ENCODE peak calls at places on chromosomes 1 and 21, in nine cellular contexts. C, L, V, D, Q, B, P, K and N are unnamed samples.

GRCh38 chr1:246954126-246954525 is 22.4 kb upstream of the AHCTF1 start:
- DNase-seq in P (no peak), L (no peak), K (no peak), C (no peak), D (no peak), V (no peak), B (no peak), Q (no peak), N (no peak)

GRCh38 chr1:210777914-210778313 is 356.0 kb downstream of the KCNH1 start:
- DNase-seq in C (no peak), L (no peak), Q (no peak), P (no peak), V (no peak), B (no peak), D (no peak), K (no peak), N (no peak)

GRCh38 chr1:200892958-200893357 is 1.7 kb upstream of the INAVA start:
- DNase-seq in K (no peak), Q (no peak), D (no peak), L (no peak), B (no peak), C (no peak), V (no peak), P (no peak), N (no peak)

GRCh38 chr1:113701429-113701828 is 57.9 kb downstream of the PHTF1 start:
- DNase-seq in B (no peak), V (no peak), Q (no peak), K (no peak), L (no peak), P (no peak), D (peak), C (peak), N (no peak)

GRCh38 chr1:152003846-152004442 is 10.3 kb upstream of the S100A10 start:
- DNase-seq in B (no peak), L (no peak), Q (no peak), C (peak), K (no peak), V (no peak), P (no peak), D (no peak), N (no peak)

GRCh38 chr1:205170532-205171269 is 40.8 kb downstream of the DSTYK start:
- DNase-seq in V (no peak), D (no peak), P (no peak), Q (no peak), K (no peak), C (no peak), B (no peak), L (no peak), N (no peak)

GRCh38 chr1:117795190-117795589 is 134.2 kb downstream of the GDAP2 start:
- DNase-seq in K (no peak), B (peak), V (peak), Q (no peak), L (no peak), D (peak), P (peak), C (no peak), N (no peak)

GRCh38 chr21:46081022-46081861 is 16.7 kb upstream of the COL6A2 start:
- DNase-seq in Q (no peak), P (no peak), C (no peak), B (no peak), V (peak), K (no peak), L (no peak), D (no peak), N (peak)

GRCh38 chr1:24100945-24101737 is 10.8 kb downstream of the MYOM3 start:
- DNase-seq in C (no peak), K (no peak), D (no peak), Q (no peak), V (no peak), B (no peak), P (no peak), L (no peak), N (no peak)

GRCh38 chr1:228691926-228692325 is 43.4 kb upstream of the RHOU start:
- DNase-seq in K (peak), B (no peak), V (peak), Q (no peak), C (no peak), L (peak), P (no peak), D (peak), N (no peak)